ENCODE peak calls at places on chromosomes 5 and 9, in seven cellular contexts. J, D, I, C, M, G and R are unnamed samples.

GRCh38 chr5:173767580-173768266 is 120.4 kb upstream of the CPEB4 start:
- DNase-seq in J (peak; percentile 42), D (no peak), I (peak; percentile 45), C (no peak), M (no peak), G (no peak), R (peak; percentile 19)

GRCh38 chr5:81545911-81546310 is 152.0 kb upstream of the ACOT12 start:
- DNase-seq in J (no peak), D (no peak), I (no peak), C (no peak), M (no peak), G (no peak), R (no peak)

GRCh38 chr9:134635431-134636141 is 6.0 kb upstream of the COL5A1 start:
- DNase-seq in J (no peak), D (no peak), I (no peak), C (no peak), M (no peak), G (no peak), R (no peak)

GRCh38 chr9:114851301-114851700 is 45.5 kb upstream of the TNFSF15 start:
- DNase-seq in J (no peak), D (no peak), I (no peak), C (no peak), M (no peak), G (no peak), R (no peak)

GRCh38 chr9:135068776-135069415 is 18.6 kb upstream of the OLFM1 start:
- DNase-seq in J (no peak), D (peak; percentile 47), I (no peak), C (no peak), M (no peak), G (no peak), R (no peak)

GRCh38 chr9:106339882-106340281 is 523.1 kb upstream of the ZNF462 start:
- DNase-seq in J (no peak), D (no peak), I (no peak), C (no peak), M (no peak), G (no peak), R (no peak)

GRCh38 chr9:91775011-91775707 is 174.9 kb downstream of the ROR2 start:
- DNase-seq in J (peak; percentile 69), D (peak; percentile 80), I (peak; percentile 80), C (peak; percentile 39), M (peak; percentile 47), G (peak; percentile 37), R (peak; percentile 55)

GRCh38 chr5:93791520-93791972 is 50.1 kb upstream of the POU5F2 start:
- DNase-seq in J (peak; percentile 88), D (no peak), I (no peak), C (peak; percentile 5), M (no peak), G (no peak), R (no peak)

GRCh38 chr5:147303976-147304375 is 69.2 kb downstream of the STK32A start:
- DNase-seq in J (peak; percentile 36), D (no peak), I (no peak), C (no peak), M (peak; percentile 78), G (peak; percentile 69), R (peak; percentile 90)

GRCh38 chr5:132059043-132059695 is 1.3 kb upstream of the IL3 start:
- DNase-seq in J (no peak), D (peak; percentile 38), I (peak; percentile 25), C (no peak), M (no peak), G (no peak), R (no peak)

GRCh38 chr5:16534280-16534679 is 68.7 kb upstream of the ZNF622 start:
- DNase-seq in J (no peak), D (no peak), I (no peak), C (no peak), M (no peak), G (no peak), R (no peak)

GRCh38 chr5:96408276-96408777 is 24.7 kb downstream of the PCSK1 start:
- DNase-seq in J (peak; percentile 72), D (no peak), I (no peak), C (peak; percentile 84), M (peak; percentile 81), G (peak; percentile 80), R (peak; percentile 96)

GRCh38 chr5:68369436-68370125 is 154.0 kb downstream of the PIK3R1 start:
- DNase-seq in J (no peak), D (no peak), I (no peak), C (no peak), M (no peak), G (no peak), R (no peak)

GRCh38 chr5:68215888-68216736 is 556 bp downstream of the PIK3R1 start:
- DNase-seq in J (no peak), D (peak; percentile 86), I (peak; percentile 48), C (no peak), M (no peak), G (no peak), R (no peak)

GRCh38 chr5:80284720-80285119 is 28.9 kb upstream of the SERINC5 start:
- DNase-seq in J (no peak), D (no peak), I (no peak), C (no peak), M (no peak), G (no peak), R (no peak)

GRCh38 chr9:126613656-126614055 is at the start of gene LMX1B:
- DNase-seq in J (peak; percentile 20), D (no peak), I (no peak), C (no peak), M (peak; percentile 62), G (peak; percentile 72), R (peak; percentile 44)

GRCh38 chr5:92378961-92379611 is 996.0 kb upstream of the ARRDC3 start:
- DNase-seq in J (peak; percentile 76), D (peak; percentile 34), I (no peak), C (no peak), M (no peak), G (peak; percentile 13), R (peak; percentile 66)

GRCh38 chr5:174177976-174178600 is 132.6 kb downstream of the NSG2 start:
- DNase-seq in J (no peak), D (no peak), I (no peak), C (no peak), M (no peak), G (no peak), R (no peak)

GRCh38 chr9:69149321-69149807 is 24.7 kb upstream of the TJP2 start:
- DNase-seq in J (peak; percentile 94), D (no peak), I (no peak), C (peak; percentile 79), M (peak; percentile 67), G (peak; percentile 42), R (peak; percentile 65)

GRCh38 chr5:123571927-123572326 is 60.0 kb downstream of the CSNK1G3 start:
- DNase-seq in J (no peak), D (no peak), I (no peak), C (no peak), M (no peak), G (no peak), R (no peak)

GRCh38 chr5:123358751-123359150 is 64.5 kb downstream of the CEP120 start:
- DNase-seq in J (no peak), D (no peak), I (no peak), C (no peak), M (no peak), G (no peak), R (no peak)

GRCh38 chr5:42518595-42519067 is 95.4 kb downstream of the GHR start:
- DNase-seq in J (no peak), D (no peak), I (no peak), C (no peak), M (peak; percentile 36), G (no peak), R (peak; percentile 69)

GRCh38 chr5:4627887-4628286 is 512.2 kb upstream of the ADAMTS16 start:
- DNase-seq in J (no peak), D (no peak), I (no peak), C (no peak), M (no peak), G (no peak), R (no peak)

GRCh38 chr9:89603629-89604462 is 966 bp upstream of the GADD45G start:
- DNase-seq in J (peak; percentile 51), D (peak; percentile 88), I (peak; percentile 81), C (no peak), M (no peak), G (peak; percentile 39), R (no peak)
- H3K4me3 ChIP-seq in J (peak overlapping the region; percentile 38), D (peak overlapping the region; percentile 68), I (peak overlapping the region; percentile 92), C (peak overlapping the region; percentile 54), M (peak overlapping the region; percentile 27), G (peak overlapping the region; percentile 9), R (no peak overlapping the region)

DNA sequence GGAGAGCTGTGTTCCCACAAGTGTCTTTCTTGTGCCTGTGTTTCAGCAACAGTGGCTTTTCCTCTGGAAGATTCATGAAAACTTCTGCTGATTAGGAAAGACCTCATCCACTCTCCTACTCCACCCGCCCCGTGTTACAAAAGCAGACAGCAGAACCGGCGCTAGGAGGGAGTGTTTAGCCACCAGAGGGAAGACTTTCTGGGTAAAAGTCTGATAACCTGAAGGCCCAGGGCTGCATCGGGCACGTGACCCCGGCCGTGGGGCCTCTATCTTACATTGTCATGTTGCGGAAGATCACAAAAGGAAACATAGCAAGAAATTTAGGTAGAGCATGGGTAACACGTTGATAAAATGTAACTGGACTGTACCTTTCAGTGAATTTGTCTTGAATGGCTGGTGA is 32.0 kb upstream of the DMRT2 start:
- DNase-seq in J (peak; percentile 3), D (no peak), I (no peak), C (no peak), M (peak; percentile 25), G (no peak), R (peak; percentile 39)
- TF ChIP-seq CTCF in J (peak; percentile 28), D (peak; percentile 18), I (no peak), C (no peak), M (peak; percentile 54), G (peak; percentile 48), R (peak; percentile 43)

GRCh38 chr5:140631831-140632365 is 1.1 kb downstream of the CD14 start:
- DNase-seq in J (no peak), D (peak; percentile 75), I (no peak), C (no peak), M (no peak), G (no peak), R (no peak)
- H3K4me3 ChIP-seq in J (peak overlapping the region; percentile 57), D (peak overlapping the region; percentile 83), I (peak overlapping the region; percentile 54), C (peak overlapping the region; percentile 53), M (peak overlapping the region; percentile 59), G (peak overlapping the region; percentile 4), R (peak overlapping the region; percentile 47)

GRCh38 chr9:10613413-10613812 is 611 bp upstream of the PTPRD start:
- DNase-seq in J (no peak), D (no peak), I (no peak), C (no peak), M (no peak), G (no peak), R (no peak)

GRCh38 chr9:10614201-10614870 is 1.5 kb upstream of the PTPRD start:
- DNase-seq in J (no peak), D (no peak), I (no peak), C (no peak), M (no peak), G (no peak), R (peak; percentile 17)

DNA sequence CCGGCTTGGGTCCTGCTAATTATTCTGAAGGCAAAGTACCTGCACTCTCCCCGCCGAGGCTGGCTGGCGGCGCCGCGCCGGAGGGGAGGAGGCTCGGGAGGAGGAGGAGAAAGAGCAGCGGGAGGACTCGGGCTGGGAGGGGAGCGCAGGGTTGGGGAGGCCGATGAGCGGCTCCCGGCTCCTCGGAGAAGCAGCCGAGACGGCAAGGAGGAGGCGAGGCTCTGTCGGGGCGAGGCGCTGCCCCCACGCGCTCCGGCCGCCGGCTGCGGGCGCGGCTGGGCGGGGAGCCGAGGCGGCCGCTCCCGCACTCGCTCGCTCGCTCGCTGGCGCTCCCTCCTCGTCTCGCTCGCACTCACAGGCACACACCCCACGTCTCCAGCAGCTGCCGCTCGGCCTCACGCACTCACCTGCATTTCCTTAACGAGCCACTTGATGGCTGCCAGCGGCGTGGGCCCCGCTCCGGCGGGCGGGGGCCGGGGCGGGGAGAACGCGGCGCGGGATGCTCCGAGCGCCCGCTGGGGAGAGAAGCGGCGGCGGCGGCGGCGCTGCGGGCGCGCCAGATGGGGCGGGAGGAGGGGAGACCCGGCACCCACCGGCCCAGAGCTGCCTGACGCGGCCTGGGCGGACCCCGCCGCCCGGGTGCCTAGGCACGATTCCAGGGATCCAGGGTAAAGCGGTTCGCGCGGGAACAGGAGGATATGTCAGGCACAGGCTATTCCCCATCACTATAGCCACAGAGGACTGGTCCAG is at the start of gene PTPRD:
- DNase-seq in J (peak; percentile 46), D (peak; percentile 73), I (peak; percentile 67), C (peak; percentile 18), M (peak; percentile 1), G (peak; percentile 56), R (peak; percentile 16)
- TF ChIP-seq CTCF in J (peak; percentile 36), D (peak; percentile 15), I (peak; percentile 31), C (peak; percentile 36), M (no peak), G (peak; percentile 50), R (no peak)